ENCODE peak calls at places on chromosomes 7 and 10, in seven cellular contexts. Z is HCT116, Y is K562, Q is GM12878, M is H1, E is SK-N-SH, N is HepG2. P is an unnamed sample.
A peak's percentile ranks its signal among the peaks of the same experiment; 100 is the strongest.

GRCh38 chr10:132878730-132879407 is 63.5 kb downstream of the CFAP46 start:
- DNase-seq in Z (no peak), Y (no peak), Q (no peak), M (peak; percentile 62), E (no peak), N (no peak), P (no peak)

GRCh38 chr10:101367569-101368453 is 13.8 kb downstream of the BTRC start:
- DNase-seq in Z (peak; percentile 95), Y (peak; percentile 38), Q (no peak), M (no peak), E (no peak), N (no peak), P (peak; percentile 67)

GRCh38 chr10:42926831-42927230 is 144.2 kb downstream of the BMS1 start:
- DNase-seq in Z (no peak), Y (no peak), Q (no peak), M (peak; percentile 60), E (no peak), N (no peak), P (no peak)

GRCh38 chr10:132449051-132449825 is 52.2 kb downstream of the PWWP2B start:
- DNase-seq in Z (no peak), Y (no peak), Q (no peak), M (no peak), E (peak; percentile 62), N (no peak), P (no peak)

GRCh38 chr7:76191783-76192240 is 9.9 kb upstream of the SRRM3 start:
- DNase-seq in Z (peak; percentile 43), Y (peak; percentile 62), Q (no peak), M (peak; percentile 71), E (peak; percentile 72), N (peak; percentile 46), P (no peak)

GRCh38 chr10:123722351-123722750 is 56.2 kb downstream of the GPR26 start:
- DNase-seq in Z (no peak), Y (no peak), Q (no peak), M (no peak), E (no peak), N (no peak), P (no peak)

GRCh38 chr10:5533098-5533731 is 8.5 kb downstream of the CALML3 start:
- DNase-seq in Z (no peak), Y (no peak), Q (no peak), M (no peak), E (no peak), N (no peak), P (no peak)

GRCh38 chr7:665751-666453 is 60.6 kb upstream of the DNAAF5 start:
- DNase-seq in Z (no peak), Y (no peak), Q (no peak), M (peak; percentile 73), E (peak; percentile 88), N (no peak), P (no peak)

GRCh38 chr7:6419310-6419773 is 28.4 kb downstream of the DAGLB start:
- DNase-seq in Z (no peak), Y (no peak), Q (no peak), M (no peak), E (no peak), N (no peak), P (no peak)

GRCh38 chr10:78830062-78830974 is 238.4 kb upstream of the ZMIZ1 start:
- DNase-seq in Z (no peak), Y (no peak), Q (no peak), M (no peak), E (no peak), N (no peak), P (no peak)

GRCh38 chr7:128226132-128226980 is 14.7 kb upstream of the LEP start:
- DNase-seq in Z (no peak), Y (no peak), Q (no peak), M (no peak), E (no peak), N (no peak), P (no peak)

GRCh38 chr7:148124477-148124876 is 466.1 kb upstream of the C7orf33 start:
- DNase-seq in Z (no peak), Y (no peak), Q (no peak), M (no peak), E (no peak), N (no peak), P (no peak)

DNA sequence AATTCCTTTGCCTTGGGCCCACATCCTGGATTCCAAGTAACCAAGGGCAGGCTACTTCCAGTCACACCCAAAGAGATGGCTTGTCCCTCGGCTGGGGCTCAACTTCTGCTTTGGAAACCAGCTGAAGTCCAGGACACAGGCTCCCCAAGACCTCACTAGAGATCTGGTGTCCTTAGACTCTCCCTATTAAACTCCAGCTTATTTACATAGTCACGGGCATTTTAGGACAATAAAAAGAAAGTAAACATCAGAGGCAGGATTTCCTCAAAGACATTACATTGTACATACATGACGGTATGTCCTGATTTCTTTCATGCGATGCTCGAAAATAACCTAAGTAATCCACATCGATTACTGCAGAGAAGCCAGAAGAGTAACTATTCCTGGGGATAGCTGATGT is 461.5 kb upstream of the C7orf33 start:
- DNase-seq in Z (no peak), Y (no peak), Q (no peak), M (no peak), E (no peak), N (no peak), P (no peak)
- H3K27ac ChIP-seq in Z (no peak overlapping the region), Y (no peak overlapping the region), Q (no peak overlapping the region), M (no peak overlapping the region), E (no peak overlapping the region), N (no peak overlapping the region), P (no peak overlapping the region)

DNA sequence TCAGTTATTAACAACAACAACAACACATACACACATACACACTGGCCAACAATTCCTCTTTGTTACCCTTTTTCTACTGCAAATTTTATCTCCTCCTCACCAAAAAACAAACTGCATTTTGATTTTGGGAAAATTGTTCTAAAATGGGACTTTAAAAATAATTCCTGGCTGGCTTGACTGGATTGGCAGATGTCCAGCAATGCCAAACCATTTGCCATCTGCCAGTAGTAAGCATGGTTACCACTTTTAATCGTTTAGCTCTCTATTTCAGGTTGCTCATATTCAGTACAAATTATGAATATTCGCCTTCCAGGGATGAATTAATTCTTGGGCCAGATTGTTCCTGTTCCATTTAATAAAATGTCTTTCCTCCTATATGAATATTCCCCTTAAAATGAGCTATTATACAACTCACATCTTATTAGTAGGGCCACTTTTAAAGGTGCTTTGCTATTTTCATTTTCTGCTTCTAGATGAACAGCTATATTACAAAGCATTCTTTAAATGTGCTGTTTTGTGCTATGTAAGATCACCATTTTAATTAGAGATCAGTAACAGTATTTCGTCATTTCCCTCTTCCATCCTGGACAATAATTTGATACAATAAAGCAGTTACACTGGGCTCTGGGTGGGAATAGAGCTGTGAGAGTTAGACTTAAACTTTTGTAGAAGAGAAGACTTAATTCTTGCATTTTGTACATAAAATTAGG is 35.6 kb downstream of the SMNDC1 start:
- DNase-seq in Z (no peak), Y (no peak), Q (no peak), M (no peak), E (peak; percentile 17), N (no peak), P (no peak)
- TF ChIP-seq SIN3A in Z (no peak), Y (no peak), Q (no peak), M (no peak), E (no peak), N (no peak), P (no peak)

GRCh38 chr10:114328876-114329275 is 75.4 kb downstream of the AFAP1L2 start:
- DNase-seq in Z (no peak), Y (no peak), Q (no peak), M (no peak), E (no peak), N (no peak), P (no peak)

GRCh38 chr10:114332301-114332797 is 72.0 kb downstream of the AFAP1L2 start:
- DNase-seq in Z (no peak), Y (no peak), Q (no peak), M (no peak), E (no peak), N (no peak), P (no peak)

GRCh38 chr10:114326794-114327193 is 77.5 kb downstream of the AFAP1L2 start:
- DNase-seq in Z (no peak), Y (no peak), Q (no peak), M (no peak), E (no peak), N (no peak), P (no peak)

GRCh38 chr10:114327537-114328277 is 76.6 kb downstream of the AFAP1L2 start:
- DNase-seq in Z (no peak), Y (no peak), Q (no peak), M (no peak), E (no peak), N (no peak), P (no peak)

DNA sequence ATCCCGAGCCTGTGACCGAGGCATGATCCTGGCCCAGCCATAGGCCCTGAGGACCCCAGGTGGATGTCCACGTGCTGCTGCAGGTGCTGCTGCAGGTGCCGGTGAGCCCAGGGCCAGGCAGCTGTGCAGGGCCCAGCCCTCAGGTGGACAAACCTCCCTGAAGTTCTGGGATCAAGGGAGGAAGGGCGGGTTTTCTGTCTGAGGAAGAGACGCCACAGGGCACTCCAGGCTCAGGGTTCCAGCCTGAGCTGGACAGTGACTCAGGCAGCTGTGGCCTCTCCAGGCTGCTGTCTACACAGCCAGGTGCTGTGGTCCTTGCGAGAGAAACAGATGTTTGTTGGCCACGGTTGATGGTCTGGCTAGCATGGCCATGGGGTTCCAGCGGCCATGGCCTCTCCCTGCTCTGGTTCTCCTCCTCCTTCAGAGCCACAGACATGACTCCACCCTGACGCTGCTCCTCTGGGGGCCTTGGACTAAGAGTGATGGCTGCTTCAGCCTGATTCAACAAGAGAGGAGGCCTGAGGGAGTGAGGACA is 76.0 kb downstream of the AFAP1L2 start:
- DNase-seq in Z (no peak), Y (no peak), Q (no peak), M (no peak), E (no peak), N (no peak), P (no peak)
- H3K27ac ChIP-seq in Z (no peak overlapping the region), Y (no peak overlapping the region), Q (no peak overlapping the region), M (no peak overlapping the region), E (no peak overlapping the region), N (no peak overlapping the region), P (no peak overlapping the region)

GRCh38 chr10:86941426-86941825 is 16.0 kb downstream of the MMRN2 start:
- DNase-seq in Z (no peak), Y (no peak), Q (no peak), M (peak; percentile 13), E (no peak), N (no peak), P (no peak)

GRCh38 chr10:86943316-86944030 is 13.9 kb downstream of the MMRN2 start:
- DNase-seq in Z (no peak), Y (no peak), Q (no peak), M (no peak), E (no peak), N (no peak), P (no peak)

GRCh38 chr10:86942441-86943315 is 14.7 kb downstream of the MMRN2 start:
- DNase-seq in Z (no peak), Y (no peak), Q (no peak), M (no peak), E (no peak), N (no peak), P (no peak)

GRCh38 chr10:86940677-86941076 is 16.7 kb downstream of the MMRN2 start:
- DNase-seq in Z (no peak), Y (no peak), Q (no peak), M (no peak), E (no peak), N (no peak), P (no peak)

DNA sequence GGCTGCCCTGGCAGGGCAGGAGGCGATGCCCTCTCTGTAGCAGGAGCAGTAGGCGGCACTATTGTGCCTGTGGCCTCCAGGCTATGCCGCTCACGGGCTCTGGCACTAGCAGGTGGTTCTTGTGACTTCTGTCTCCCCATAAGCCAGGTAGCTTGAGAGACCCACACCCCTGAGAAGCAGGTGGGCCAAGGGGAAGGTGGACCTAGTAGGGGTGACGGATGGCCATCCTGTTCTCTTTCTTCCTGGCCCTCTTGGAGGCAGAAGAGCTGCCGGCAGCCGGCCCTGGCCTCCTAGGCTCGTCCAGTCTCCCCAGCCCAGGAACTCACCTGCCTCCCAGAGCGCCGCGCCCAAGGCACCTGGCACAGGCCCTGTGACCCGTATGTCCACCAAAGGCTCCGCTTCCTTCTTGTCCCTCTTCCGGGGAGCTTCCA is 15.4 kb downstream of the MMRN2 start:
- DNase-seq in Z (no peak), Y (no peak), Q (no peak), M (no peak), E (no peak), N (no peak), P (no peak)
- TF ChIP-seq SIN3A in Z (no peak), Y (no peak), Q (no peak), M (no peak), E (no peak), N (no peak), P (no peak)